ENCODE peak calls at places on chromosomes 7 and 10, in nine cellular contexts. N is activated naive CD4-positive, alpha-beta T cell treated with anti-CD3 and anti-CD28 coated beads, Interleukin-2, amount 10 ng/mL, durations not matched to agents 7 days and 5 days; J is lung; H is Daoy; U is adipocyte; I is DMS153; R is NCI-H345; F is left ventricle myocardium inferior; G is GM23248. K is an unnamed sample.

GRCh38 chr7:2527505-2528464 is 8.2 kb downstream of the LFNG start:
- DNase-seq in N (peak), J (no peak), H (peak), U (peak), I (peak), R (peak), F (peak), G (peak), K (no peak)

GRCh38 chr10:101682172-101682825 is 12.7 kb downstream of the FBXW4 start:
- DNase-seq in N (no peak), J (no peak), H (no peak), U (no peak), I (no peak), R (no peak), F (no peak), G (peak), K (no peak)

GRCh38 chr10:5468262-5469106 is 30.9 kb downstream of the CALML5 start:
- DNase-seq in N (no peak), J (no peak), H (no peak), U (no peak), I (no peak), R (no peak), F (no peak), G (no peak), K (no peak)

GRCh38 chr7:71239517-71239916 is 107.6 kb downstream of the GALNT17 start:
- DNase-seq in N (no peak), J (no peak), H (no peak), U (no peak), I (no peak), R (no peak), F (no peak), G (no peak), K (no peak)

GRCh38 chr10:3294919-3295318 is 122.3 kb upstream of the PITRM1 start:
- DNase-seq in N (no peak), J (no peak), H (no peak), U (no peak), I (peak), R (peak), F (no peak), G (no peak), K (no peak)

GRCh38 chr7:75595766-75596165 is 103.6 kb downstream of the SPDYE5 start:
- DNase-seq in N (no peak), J (no peak), H (no peak), U (no peak), I (no peak), R (no peak), F (no peak), G (no peak), K (no peak)

GRCh38 chr10:128462026-128462425 is 335.8 kb upstream of the MKI67 start:
- DNase-seq in N (no peak), J (no peak), H (no peak), U (no peak), I (no peak), R (no peak), F (no peak), G (no peak), K (no peak)

GRCh38 chr7:133602291-133602690 is 349.4 kb downstream of the EXOC4 start:
- DNase-seq in N (no peak), J (no peak), H (peak), U (peak), I (no peak), R (no peak), F (no peak), G (peak), K (no peak)

GRCh38 chr7:147400221-147400689 is 1190.3 kb upstream of the C7orf33 start:
- DNase-seq in N (no peak), J (no peak), H (no peak), U (peak), I (no peak), R (no peak), F (no peak), G (peak), K (no peak)

GRCh38 chr10:67602268-67602950 is 93.6 kb downstream of the CTNNA3 start:
- DNase-seq in N (no peak), J (no peak), H (peak), U (peak), I (no peak), R (no peak), F (no peak), G (peak), K (no peak)

GRCh38 chr10:102175415-102175814 is 23.2 kb downstream of the NOLC1 start:
- DNase-seq in N (no peak), J (no peak), H (peak), U (peak), I (no peak), R (no peak), F (no peak), G (peak), K (no peak)

GRCh38 chr7:149496642-149497391 is 792 bp downstream of the ZNF746 start:
- DNase-seq in N (peak), J (peak), H (peak), U (peak), I (no peak), R (peak), F (peak), G (peak), K (peak)

GRCh38 chr10:75613685-75614587 is 182.5 kb downstream of the LRMDA start:
- DNase-seq in N (no peak), J (no peak), H (no peak), U (no peak), I (no peak), R (no peak), F (no peak), G (peak), K (no peak)